ENCODE peak calls at places on chromosomes 5 and 9, in five cellular contexts. One of them, this sample, is unnamed.

GRCh38 chr9:107588393-107588792 is 98.8 kb upstream of the KLF4 start:
- DNase-seq in COLO829: no peak
- DNase-seq in stimulated activated CD4-positive, alpha-beta T cell treated with anti-CD3 and anti-CD28 coated beads, Interleukin-12 subunit alpha, Interleukin-12 subunit beta, amount 100 ng/mL, for 48 hours: no peak
- DNase-seq in NCI-H1436 treated with DMSO at 0.1 percent for 48 hours: no peak
- DNase-seq in T-helper 2 cell: no peak
- DNase-seq in this sample: no peak

GRCh38 chr5:143051244-143052058 is 281.3 kb downstream of the ARHGAP26 start:
- DNase-seq in T-helper 2 cell: no peak
- DNase-seq in stimulated activated CD4-positive, alpha-beta T cell treated with anti-CD3 and anti-CD28 coated beads, Interleukin-12 subunit alpha, Interleukin-12 subunit beta, amount 100 ng/mL, for 48 hours: no peak
- DNase-seq in NCI-H1436 treated with DMSO at 0.1 percent for 48 hours: peak; percentile 88
- DNase-seq in COLO829: no peak
- DNase-seq in this sample: no peak

GRCh38 chr9:35114921-35115341 is 731 bp downstream of the ATOSB start:
- DNase-seq in stimulated activated CD4-positive, alpha-beta T cell treated with anti-CD3 and anti-CD28 coated beads, Interleukin-12 subunit alpha, Interleukin-12 subunit beta, amount 100 ng/mL, for 48 hours: no peak
- DNase-seq in T-helper 2 cell: no peak
- DNase-seq in NCI-H1436 treated with DMSO at 0.1 percent for 48 hours: no peak
- DNase-seq in COLO829: peak; percentile 66
- DNase-seq in this sample: peak; percentile 80

GRCh38 chr9:69044226-69045219 is 9.0 kb downstream of the FXN start:
- DNase-seq in T-helper 2 cell: no peak
- DNase-seq in NCI-H1436 treated with DMSO at 0.1 percent for 48 hours: no peak
- DNase-seq in COLO829: peak; percentile 32
- DNase-seq in stimulated activated CD4-positive, alpha-beta T cell treated with anti-CD3 and anti-CD28 coated beads, Interleukin-12 subunit alpha, Interleukin-12 subunit beta, amount 100 ng/mL, for 48 hours: no peak
- DNase-seq in this sample: no peak

GRCh38 chr5:154316223-154316967 is 125.9 kb downstream of the GALNT10 start:
- DNase-seq in T-helper 2 cell: no peak
- DNase-seq in stimulated activated CD4-positive, alpha-beta T cell treated with anti-CD3 and anti-CD28 coated beads, Interleukin-12 subunit alpha, Interleukin-12 subunit beta, amount 100 ng/mL, for 48 hours: no peak
- DNase-seq in NCI-H1436 treated with DMSO at 0.1 percent for 48 hours: peak; percentile 60
- DNase-seq in COLO829: no peak
- DNase-seq in this sample: no peak

GRCh38 chr9:27118916-27119315 is 9.9 kb downstream of the TEK start:
- DNase-seq in NCI-H1436 treated with DMSO at 0.1 percent for 48 hours: no peak
- DNase-seq in T-helper 2 cell: no peak
- DNase-seq in COLO829: no peak
- DNase-seq in stimulated activated CD4-positive, alpha-beta T cell treated with anti-CD3 and anti-CD28 coated beads, Interleukin-12 subunit alpha, Interleukin-12 subunit beta, amount 100 ng/mL, for 48 hours: no peak
- DNase-seq in this sample: no peak

GRCh38 chr9:106799146-106799545 is 63.8 kb upstream of the ZNF462 start:
- DNase-seq in COLO829: peak; percentile 76
- DNase-seq in stimulated activated CD4-positive, alpha-beta T cell treated with anti-CD3 and anti-CD28 coated beads, Interleukin-12 subunit alpha, Interleukin-12 subunit beta, amount 100 ng/mL, for 48 hours: no peak
- DNase-seq in T-helper 2 cell: no peak
- DNase-seq in NCI-H1436 treated with DMSO at 0.1 percent for 48 hours: no peak
- DNase-seq in this sample: no peak

GRCh38 chr5:125203039-125203438 is 456.6 kb upstream of the ZNF608 start:
- DNase-seq in T-helper 2 cell: no peak
- DNase-seq in NCI-H1436 treated with DMSO at 0.1 percent for 48 hours: no peak
- DNase-seq in COLO829: no peak
- DNase-seq in stimulated activated CD4-positive, alpha-beta T cell treated with anti-CD3 and anti-CD28 coated beads, Interleukin-12 subunit alpha, Interleukin-12 subunit beta, amount 100 ng/mL, for 48 hours: no peak
- DNase-seq in this sample: no peak

GRCh38 chr9:2411459-2412215 is 209.9 kb upstream of the VLDLR start:
- DNase-seq in NCI-H1436 treated with DMSO at 0.1 percent for 48 hours: no peak
- DNase-seq in COLO829: no peak
- DNase-seq in T-helper 2 cell: no peak
- DNase-seq in stimulated activated CD4-positive, alpha-beta T cell treated with anti-CD3 and anti-CD28 coated beads, Interleukin-12 subunit alpha, Interleukin-12 subunit beta, amount 100 ng/mL, for 48 hours: no peak
- DNase-seq in this sample: no peak

GRCh38 chr5:73917433-73917832 is 291.4 kb downstream of the ARHGEF28 start:
- DNase-seq in NCI-H1436 treated with DMSO at 0.1 percent for 48 hours: no peak
- DNase-seq in stimulated activated CD4-positive, alpha-beta T cell treated with anti-CD3 and anti-CD28 coated beads, Interleukin-12 subunit alpha, Interleukin-12 subunit beta, amount 100 ng/mL, for 48 hours: no peak
- DNase-seq in COLO829: no peak
- DNase-seq in T-helper 2 cell: no peak
- DNase-seq in this sample: peak; percentile 41

GRCh38 chr5:84791153-84791552 is 406.5 kb upstream of the EDIL3 start:
- DNase-seq in COLO829: no peak
- DNase-seq in NCI-H1436 treated with DMSO at 0.1 percent for 48 hours: no peak
- DNase-seq in stimulated activated CD4-positive, alpha-beta T cell treated with anti-CD3 and anti-CD28 coated beads, Interleukin-12 subunit alpha, Interleukin-12 subunit beta, amount 100 ng/mL, for 48 hours: no peak
- DNase-seq in T-helper 2 cell: no peak
- DNase-seq in this sample: no peak

GRCh38 chr5:119049824-119050449 is 20.9 kb upstream of the DMXL1 start:
- DNase-seq in T-helper 2 cell: no peak
- DNase-seq in COLO829: no peak
- DNase-seq in NCI-H1436 treated with DMSO at 0.1 percent for 48 hours: no peak
- DNase-seq in stimulated activated CD4-positive, alpha-beta T cell treated with anti-CD3 and anti-CD28 coated beads, Interleukin-12 subunit alpha, Interleukin-12 subunit beta, amount 100 ng/mL, for 48 hours: no peak
- DNase-seq in this sample: no peak

GRCh38 chr9:120571443-120572257 is 8.3 kb downstream of the CDK5RAP2 start:
- DNase-seq in T-helper 2 cell: no peak
- DNase-seq in NCI-H1436 treated with DMSO at 0.1 percent for 48 hours: no peak
- DNase-seq in COLO829: no peak
- DNase-seq in stimulated activated CD4-positive, alpha-beta T cell treated with anti-CD3 and anti-CD28 coated beads, Interleukin-12 subunit alpha, Interleukin-12 subunit beta, amount 100 ng/mL, for 48 hours: no peak
- DNase-seq in this sample: peak; percentile 67

GRCh38 chr9:133443982-133444381 is 15.8 kb upstream of the CACFD1 start:
- DNase-seq in stimulated activated CD4-positive, alpha-beta T cell treated with anti-CD3 and anti-CD28 coated beads, Interleukin-12 subunit alpha, Interleukin-12 subunit beta, amount 100 ng/mL, for 48 hours: no peak
- DNase-seq in NCI-H1436 treated with DMSO at 0.1 percent for 48 hours: no peak
- DNase-seq in T-helper 2 cell: no peak
- DNase-seq in COLO829: no peak
- DNase-seq in this sample: no peak

GRCh38 chr5:160802567-160802966 is 49.4 kb downstream of the ATP10B start:
- DNase-seq in NCI-H1436 treated with DMSO at 0.1 percent for 48 hours: no peak
- DNase-seq in stimulated activated CD4-positive, alpha-beta T cell treated with anti-CD3 and anti-CD28 coated beads, Interleukin-12 subunit alpha, Interleukin-12 subunit beta, amount 100 ng/mL, for 48 hours: no peak
- DNase-seq in COLO829: no peak
- DNase-seq in T-helper 2 cell: no peak
- DNase-seq in this sample: no peak

GRCh38 chr9:117335797-117336435 is 78.9 kb downstream of the ASTN2 start:
- DNase-seq in stimulated activated CD4-positive, alpha-beta T cell treated with anti-CD3 and anti-CD28 coated beads, Interleukin-12 subunit alpha, Interleukin-12 subunit beta, amount 100 ng/mL, for 48 hours: no peak
- DNase-seq in NCI-H1436 treated with DMSO at 0.1 percent for 48 hours: no peak
- DNase-seq in T-helper 2 cell: no peak
- DNase-seq in COLO829: no peak
- DNase-seq in this sample: no peak

This sample was measured in left ventricle myocardium inferior.